ENCODE peak calls at places on chromosomes 2 and 18, in ten cellular contexts. R, F, J, K, O, X, T, A, P and G are unnamed samples.

GRCh38 chr2:41821167-41821566 is 226.7 kb upstream of the PKDCC start:
- DNase-seq in R (no peak), F (no peak), J (no peak), K (no peak), O (no peak), X (no peak), T (no peak), A (no peak), P (no peak), G (no peak)

GRCh38 chr18:69916412-69916811 is 31.3 kb downstream of the CD226 start:
- DNase-seq in R (no peak), F (no peak), J (no peak), K (peak; percentile 26), O (no peak), X (no peak), T (no peak), A (no peak), P (no peak), G (no peak)

GRCh38 chr18:47250415-47251046 is 929 bp downstream of the SKOR2 start:
- DNase-seq in R (no peak), F (no peak), J (no peak), K (no peak), O (no peak), X (no peak), T (no peak), A (no peak), P (no peak), G (no peak)

GRCh38 chr2:227865281-227865680 is 6.2 kb upstream of the DAW1 start:
- DNase-seq in R (no peak), F (no peak), J (no peak), K (no peak), O (no peak), X (no peak), T (no peak), A (no peak), P (no peak), G (no peak)

GRCh38 chr2:60530660-60531276 is 22.7 kb downstream of the BCL11A start:
- DNase-seq in R (no peak), F (peak; percentile 50), J (no peak), K (no peak), O (peak; percentile 36), X (no peak), T (peak; percentile 80), A (peak; percentile 90), P (no peak), G (peak; percentile 94)

GRCh38 chr2:202530038-202530437 is 104.7 kb upstream of the FAM117B start:
- DNase-seq in R (no peak), F (no peak), J (no peak), K (no peak), O (no peak), X (no peak), T (no peak), A (no peak), P (no peak), G (no peak)

GRCh38 chr2:60972889-60973656 is 44.4 kb upstream of the PEX13 start:
- DNase-seq in R (no peak), F (no peak), J (no peak), K (no peak), O (no peak), X (no peak), T (no peak), A (no peak), P (no peak), G (no peak)

GRCh38 chr2:191894681-191895147 is 47.8 kb upstream of the CAVIN2 start:
- DNase-seq in R (no peak), F (no peak), J (no peak), K (peak; percentile 86), O (no peak), X (no peak), T (no peak), A (no peak), P (peak; percentile 21), G (no peak)

GRCh38 chr2:236119476-236119875 is 48.7 kb downstream of the GBX2 start:
- DNase-seq in R (no peak), F (no peak), J (no peak), K (no peak), O (no peak), X (no peak), T (no peak), A (no peak), P (no peak), G (no peak)

GRCh38 chr18:50009772-50010171 is 185.2 kb downstream of the MYO5B start:
- DNase-seq in R (no peak), F (no peak), J (no peak), K (peak; percentile 5), O (no peak), X (no peak), T (peak; percentile 66), A (peak; percentile 71), P (peak; percentile 59), G (peak; percentile 74)

DNA sequence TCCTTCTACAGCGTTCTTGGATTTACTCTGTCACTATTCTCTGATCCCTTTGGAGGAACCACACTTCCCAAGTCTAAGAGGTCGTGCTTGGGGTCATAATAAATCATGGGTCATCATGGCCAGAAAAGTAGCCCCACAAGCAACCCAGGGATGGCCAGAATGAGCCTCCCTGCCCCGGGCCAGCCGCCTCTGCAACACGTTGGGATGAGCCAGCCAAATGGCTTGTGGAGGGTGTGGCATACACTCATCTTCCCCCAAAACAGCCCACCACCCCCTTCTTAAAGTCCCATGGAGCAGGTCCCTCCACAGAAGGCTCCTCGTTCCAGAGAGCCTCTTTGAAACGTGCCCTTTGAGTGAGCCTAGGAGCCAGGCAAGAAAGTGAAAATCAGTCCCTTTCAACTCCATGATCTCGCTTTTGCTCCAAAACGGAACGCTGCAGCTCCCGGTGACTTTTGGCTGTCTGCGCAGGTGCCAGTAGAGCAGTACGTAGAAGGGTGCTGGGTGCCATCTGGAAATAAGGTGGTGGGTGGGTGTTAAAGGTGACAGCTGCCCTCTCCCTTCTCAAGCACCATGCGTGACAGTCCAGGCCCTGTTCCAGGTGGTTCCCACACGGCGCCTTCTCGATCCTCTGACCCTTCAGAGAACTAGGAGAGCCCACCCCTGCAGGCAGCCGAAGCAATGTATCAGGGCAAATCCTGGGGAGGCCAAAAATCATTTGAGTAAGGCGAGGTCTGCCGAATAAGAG is 48.5 kb upstream of the FOSL2 start:
- DNase-seq in R (no peak), F (peak; percentile 19), J (no peak), K (no peak), O (no peak), X (no peak), T (peak; percentile 35), A (no peak), P (no peak), G (no peak)
- H3K27ac ChIP-seq in R (peak overlapping the region; percentile 82), F (peak overlapping the region; percentile 61), J (peak overlapping the region; percentile 84), K (no peak overlapping the region), O (no peak overlapping the region), X (no peak overlapping the region), T (no peak overlapping the region), A (no peak overlapping the region), P (no peak overlapping the region), G (no peak overlapping the region)

GRCh38 chr18:8990276-8991031 is 112.0 kb upstream of the NDUFV2 start:
- DNase-seq in R (no peak), F (peak; percentile 19), J (no peak), K (no peak), O (no peak), X (no peak), T (no peak), A (no peak), P (no peak), G (peak; percentile 87)

GRCh38 chr18:8989855-8990254 is 112.6 kb upstream of the NDUFV2 start:
- DNase-seq in R (no peak), F (no peak), J (no peak), K (no peak), O (no peak), X (no peak), T (no peak), A (no peak), P (no peak), G (peak; percentile 13)

GRCh38 chr18:8989017-8989416 is 113.5 kb upstream of the NDUFV2 start:
- DNase-seq in R (no peak), F (no peak), J (no peak), K (no peak), O (no peak), X (no peak), T (no peak), A (no peak), P (no peak), G (no peak)

GRCh38 chr18:8987250-8987649 is 115.2 kb upstream of the NDUFV2 start:
- DNase-seq in R (no peak), F (no peak), J (no peak), K (peak; percentile 23), O (no peak), X (no peak), T (no peak), A (no peak), P (no peak), G (peak; percentile 69)

DNA sequence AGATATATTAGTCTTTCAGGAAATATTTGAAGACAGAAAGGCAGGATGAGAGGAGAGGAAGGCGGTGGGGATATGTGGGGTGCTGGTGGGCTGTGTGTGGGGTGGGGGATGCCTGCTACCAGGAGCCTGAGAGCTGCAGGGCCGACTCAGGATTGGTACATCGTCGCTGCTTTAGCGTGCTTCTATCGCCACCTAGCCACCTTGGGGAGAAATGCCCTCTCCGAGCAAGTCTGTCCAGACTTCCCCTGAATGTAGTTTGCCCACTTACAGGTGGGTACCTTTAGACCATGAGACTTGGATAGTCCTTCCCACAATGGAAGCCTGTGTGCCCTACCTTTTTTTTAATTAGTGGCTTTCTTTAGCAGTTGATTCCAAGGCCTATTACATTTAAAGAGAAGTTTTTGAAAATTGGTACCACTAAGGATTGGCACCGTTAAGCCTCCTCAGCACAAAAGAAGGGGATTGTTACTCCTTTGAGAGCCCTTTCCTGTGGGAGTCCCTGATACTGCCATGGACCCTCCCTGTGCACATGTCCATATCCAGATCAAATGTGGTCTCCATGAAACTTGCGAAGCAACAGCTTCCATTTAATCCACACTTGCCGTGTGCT is 114.1 kb upstream of the NDUFV2 start:
- DNase-seq in R (no peak), F (peak; percentile 49), J (peak; percentile 38), K (peak; percentile 69), O (peak; percentile 26), X (no peak), T (peak; percentile 62), A (peak; percentile 57), P (peak; percentile 69), G (peak; percentile 68)
- TF ChIP-seq CTCF in R (peak; percentile 32), F (peak; percentile 53), J (peak; percentile 55), K (peak; percentile 89), O (peak; percentile 69), X (peak; percentile 86), T (peak; percentile 76), A (peak; percentile 79), P (peak; percentile 84), G (peak; percentile 87)

GRCh38 chr18:42287047-42287446 is 332.0 kb downstream of the PIK3C3 start:
- DNase-seq in R (no peak), F (no peak), J (no peak), K (no peak), O (no peak), X (no peak), T (no peak), A (no peak), P (no peak), G (no peak)
- H3K4me1 ChIP-seq in R (no peaks in the 10 kb centered on the region), F (no peaks in the 10 kb centered on the region), J (no peaks in the 10 kb centered on the region), K (no peaks in the 10 kb centered on the region), O (no peaks in the 10 kb centered on the region), X (peaks cover 4% of the 10 kb centered on the region), T (no peaks in the 10 kb centered on the region), A (no peaks in the 10 kb centered on the region), P (no peaks in the 10 kb centered on the region), G (no peaks in the 10 kb centered on the region)

DNA sequence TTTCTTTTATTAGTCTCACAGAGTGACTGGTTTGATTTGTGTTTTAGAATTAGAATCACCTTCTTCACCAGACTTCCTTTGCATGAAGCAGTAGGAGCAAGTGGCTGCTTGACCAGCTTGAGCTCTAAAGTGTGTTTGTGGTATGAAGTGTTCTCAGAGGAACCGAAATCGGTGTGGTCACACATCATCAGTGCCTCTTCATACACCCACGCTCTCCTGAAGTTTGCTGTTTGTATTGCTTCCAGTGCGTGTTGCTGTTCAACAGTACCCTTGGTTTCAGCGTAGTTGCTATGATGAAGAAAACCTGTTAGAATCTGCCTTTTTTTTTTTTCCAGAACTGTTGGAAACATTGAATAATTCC is 77.9 kb downstream of the LIMS1 start:
- DNase-seq in R (no peak), F (no peak), J (no peak), K (peak; percentile 88), O (no peak), X (no peak), T (peak; percentile 66), A (peak; percentile 51), P (no peak), G (peak; percentile 50)
- H3K27ac ChIP-seq in R (no peak overlapping the region), F (peak overlapping the region; percentile 30), J (no peak overlapping the region), K (no peak overlapping the region), O (peak overlapping the region; percentile 31), X (no peak overlapping the region), T (peak overlapping the region; percentile 89), A (peak overlapping the region; percentile 58), P (no peak overlapping the region), G (no peak overlapping the region)